ENCODE peak calls at places on chromosomes 16 and 17, in nine cellular contexts. O, S, W, M, T, K, A, J and I are unnamed samples.
A peak's percentile ranks its signal among the peaks of the same experiment; 100 is the strongest.

GRCh38 chr17:10292057-10292931 is 80.5 kb downstream of the MYH13 start:
- DNase-seq in J (peak; percentile 17), M (no peak), T (peak; percentile 81), O (peak; percentile 77), S (peak; percentile 62), W (peak; percentile 41), K (no peak), A (no peak), I (no peak)

GRCh38 chr16:50056226-50056625 is 9.5 kb upstream of the HEATR3 start:
- DNase-seq in T (no peak), O (no peak), A (no peak), S (no peak), M (no peak), W (no peak), J (no peak), K (no peak), I (no peak)

GRCh38 chr17:7095642-7096041 is 15.6 kb upstream of the CLEC10A start:
- DNase-seq in O (no peak), M (no peak), K (no peak), W (no peak), A (no peak), T (no peak), J (no peak), S (no peak), I (no peak)

GRCh38 chr17:74524751-74525725 is 6.2 kb downstream of the CD300LB start:
- DNase-seq in M (no peak), K (no peak), J (no peak), W (no peak), S (no peak), A (no peak), O (no peak), T (no peak), I (no peak)

GRCh38 chr16:30186444-30186781 is 3.0 kb downstream of the CORO1A start:
- DNase-seq in W (no peak), A (no peak), J (no peak), S (no peak), K (no peak), M (no peak), O (no peak), T (no peak), I (no peak)

GRCh38 chr17:80030730-80031410 is 4.8 kb downstream of the TBC1D16 start:
- DNase-seq in A (no peak), J (peak; percentile 98), T (no peak), K (no peak), O (no peak), M (no peak), S (no peak), W (no peak), I (no peak)

GRCh38 chr17:33596904-33597303 is 303.8 kb upstream of the ASIC2 start:
- DNase-seq in S (no peak), W (no peak), T (no peak), M (no peak), A (no peak), K (no peak), J (no peak), O (no peak), I (no peak)

GRCh38 chr16:165218-165538 is 600 bp upstream of the HBM start:
- DNase-seq in A (no peak), W (no peak), M (no peak), S (no peak), T (no peak), O (no peak), J (no peak), K (no peak), I (no peak)

GRCh38 chr17:74339537-74340195 is 13.6 kb downstream of the KIF19 start:
- DNase-seq in T (no peak), W (no peak), O (no peak), S (no peak), M (no peak), K (no peak), J (no peak), A (no peak), I (no peak)

GRCh38 chr17:54900457-54901229 is at the start of gene TOM1L1:
- DNase-seq in S (peak; percentile 69), A (peak; percentile 16), M (peak; percentile 84), W (peak; percentile 23), O (peak; percentile 55), K (peak; percentile 11), T (peak; percentile 48), J (peak; percentile 93), I (peak; percentile 80)

GRCh38 chr16:64981568-64982281 is 140.1 kb downstream of the CDH11 start:
- DNase-seq in M (no peak), S (peak; percentile 27), A (no peak), T (no peak), J (no peak), K (no peak), W (no peak), O (no peak), I (no peak)

GRCh38 chr17:73343168-73343634 is 31.4 kb upstream of the CDC42EP4 start:
- DNase-seq in T (peak; percentile 75), J (peak; percentile 50), A (peak; percentile 72), O (peak; percentile 89), K (no peak), W (no peak), S (peak; percentile 73), M (peak; percentile 91), I (peak; percentile 90)

GRCh38 chr17:61009619-61010018 is 332.0 kb downstream of the BCAS3 start:
- DNase-seq in A (no peak), K (no peak), T (peak; percentile 27), W (no peak), O (peak; percentile 46), J (no peak), S (no peak), M (peak; percentile 54), I (no peak)

GRCh38 chr16:74736531-74737157 is 36.0 kb upstream of the MLKL start:
- DNase-seq in M (no peak), S (no peak), W (no peak), O (no peak), T (peak; percentile 7), K (no peak), A (no peak), J (no peak), I (no peak)

GRCh38 chr16:86211800-86212199 is 298.5 kb upstream of the FOXF1 start:
- DNase-seq in W (no peak), A (no peak), T (no peak), O (no peak), M (no peak), K (no peak), J (no peak), S (no peak), I (no peak)

GRCh38 chr16:24700549-24701392 is 28.7 kb upstream of the TNRC6A start:
- DNase-seq in W (no peak), T (peak; percentile 99), J (peak; percentile 69), A (peak; percentile 94), K (no peak), O (peak; percentile 97), S (peak; percentile 75), M (peak; percentile 99), I (no peak)

GRCh38 chr17:77364381-77364911 is 223.7 kb downstream of the SEC14L1 start:
- DNase-seq in T (no peak), J (no peak), K (no peak), O (no peak), M (no peak), A (no peak), W (no peak), S (peak; percentile 13), I (no peak)

GRCh38 chr17:77531002-77531401 is 390.2 kb downstream of the SEC14L1 start:
- DNase-seq in S (no peak), J (no peak), M (no peak), W (no peak), A (no peak), T (no peak), O (no peak), K (no peak), I (no peak)

GRCh38 chr17:32774286-32775084 is 102.4 kb downstream of the MYO1D start:
- DNase-seq in W (no peak), O (no peak), M (no peak), S (no peak), J (no peak), A (no peak), T (no peak), K (no peak), I (no peak)

GRCh38 chr17:33292981-33293867 is at the start of gene ASIC2:
- DNase-seq in K (no peak), S (no peak), J (peak; percentile 6), T (peak; percentile 14), A (no peak), W (no peak), O (no peak), M (peak; percentile 46), I (peak; percentile 67)

GRCh38 chr17:44587339-44587738 is 30.1 kb downstream of the FZD2 start:
- DNase-seq in O (peak; percentile 93), W (no peak), M (peak; percentile 96), K (no peak), J (peak; percentile 23), S (peak; percentile 64), A (peak; percentile 49), T (peak; percentile 83), I (no peak)